ENCODE peak calls at places on chromosomes 6 and 20, in seven cellular contexts. T, Q, Y, O, S, L and K are unnamed samples.
A peak's percentile ranks its signal among the peaks of the same experiment; 100 is the strongest.

GRCh38 chr20:46695888-46696287 is 6.6 kb upstream of the TP53RK start:
- DNase-seq in T (no peak), Y (peak; percentile 69), L (no peak), O (peak; percentile 48), Q (no peak), S (no peak), K (peak; percentile 53)

GRCh38 chr20:58698741-58699141 is 6.1 kb downstream of the NPEPL1 start:
- DNase-seq in L (peak; percentile 6), Q (no peak), O (no peak), Y (no peak), S (peak; percentile 6), T (no peak), K (no peak)

GRCh38 chr20:37789408-37789807 is 95.6 kb downstream of the CTNNBL1 start:
- DNase-seq in T (no peak), O (no peak), L (no peak), Q (no peak), Y (no peak), S (no peak), K (no peak)

GRCh38 chr20:51665543-51666118 is 102.6 kb downstream of the ATP9A start:
- DNase-seq in Y (no peak), Q (no peak), S (no peak), L (no peak), T (no peak), O (no peak), K (no peak)

GRCh38 chr6:84618046-84618752 is 146.2 kb downstream of the TBX18 start:
- DNase-seq in L (no peak), O (peak; percentile 60), Y (peak; percentile 90), T (no peak), Q (no peak), S (no peak), K (peak; percentile 88)

GRCh38 chr6:10463491-10464481 is 48.9 kb upstream of the TFAP2A start:
- DNase-seq in Y (no peak), O (no peak), L (no peak), Q (no peak), S (no peak), T (no peak), K (no peak)

GRCh38 chr20:41951615-41952014 is 333.4 kb upstream of the CHD6 start:
- DNase-seq in O (no peak), Q (no peak), Y (no peak), S (no peak), L (no peak), T (no peak), K (no peak)

GRCh38 chr20:45857836-45858250 is 429 bp downstream of the ZSWIM3 start:
- DNase-seq in Y (no peak), Q (no peak), L (no peak), S (no peak), T (no peak), O (no peak), K (no peak)

GRCh38 chr6:168221000-168221399 is 98.6 kb downstream of the DACT2 start:
- DNase-seq in S (no peak), O (peak; percentile 7), Q (no peak), Y (no peak), T (no peak), L (no peak), K (no peak)

GRCh38 chr6:82484737-82485650 is 121.4 kb downstream of the TPBG start:
- DNase-seq in Q (no peak), L (no peak), Y (no peak), O (no peak), S (no peak), T (no peak), K (no peak)
- H3K9me3 ChIP-seq in Q (peaks cover 29% of the 10 kb centered on the region), L (peaks cover 4% of the 10 kb centered on the region), Y (peaks cover 10% of the 10 kb centered on the region), O (peaks cover 12% of the 10 kb centered on the region), S (no peaks in the 10 kb centered on the region), T (peaks cover 3% of the 10 kb centered on the region), K (peaks cover 35% of the 10 kb centered on the region)

GRCh38 chr6:7146079-7146828 is 38.5 kb downstream of the RREB1 start:
- DNase-seq in L (peak; percentile 78), S (peak; percentile 77), Q (peak; percentile 56), Y (peak; percentile 80), O (peak; percentile 56), T (no peak), K (peak; percentile 52)
- H3K4me1 ChIP-seq in L (peaks cover 90% of the 10 kb centered on the region), S (peaks cover 67% of the 10 kb centered on the region), Q (peaks cover 72% of the 10 kb centered on the region), Y (peaks cover 36% of the 10 kb centered on the region), O (peaks cover 53% of the 10 kb centered on the region), T (peaks cover 18% of the 10 kb centered on the region), K (peaks cover 65% of the 10 kb centered on the region)

DNA sequence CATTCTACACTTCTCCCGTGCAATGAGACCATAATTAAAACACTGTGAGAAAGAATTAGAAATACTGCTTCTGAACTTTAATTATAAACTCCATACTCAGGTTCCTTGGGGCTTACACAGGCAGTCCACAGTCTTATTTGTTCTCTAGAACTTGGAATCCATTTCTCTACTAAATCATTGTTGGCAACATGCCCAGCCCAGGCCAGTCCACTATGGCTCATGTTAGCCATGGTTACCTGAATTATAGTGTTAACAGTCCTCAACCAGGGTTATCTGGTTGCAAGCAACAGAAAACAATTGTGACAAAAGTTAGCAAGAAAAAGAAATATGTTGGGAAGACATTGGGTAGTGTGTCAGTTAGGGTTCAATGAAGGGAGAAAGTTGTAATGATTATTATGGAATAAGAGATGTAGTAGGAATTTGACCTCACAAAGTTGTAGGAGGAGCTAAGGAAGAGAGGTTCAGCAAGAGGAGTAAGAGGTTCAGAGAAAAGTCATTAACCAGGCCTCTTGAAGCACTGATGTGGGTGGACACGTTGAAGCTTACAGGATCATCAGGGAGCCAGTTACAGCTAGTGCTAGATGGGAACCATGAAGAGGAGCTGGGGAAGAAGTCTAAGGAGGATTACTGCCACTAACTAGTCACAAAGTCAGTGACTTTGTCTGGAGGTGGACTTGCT is 352.5 kb upstream of the PRND start:
- DNase-seq in Y (no peak), O (no peak), T (no peak), L (no peak), Q (no peak), S (no peak), K (no peak)
- H3K9me3 ChIP-seq in Y (peaks cover 3% of the 10 kb centered on the region), O (peaks cover 12% of the 10 kb centered on the region), T (no peaks in the 10 kb centered on the region), L (no peaks in the 10 kb centered on the region), Q (no peaks in the 10 kb centered on the region), S (no peaks in the 10 kb centered on the region), K (peaks cover 3% of the 10 kb centered on the region)

GRCh38 chr20:64049060-64049886 is at the start of gene SOX18:
- DNase-seq in O (no peak), T (no peak), Q (peak; percentile 76), Y (peak; percentile 21), L (no peak), S (no peak), K (peak; percentile 61)
- H3K4me1 ChIP-seq in O (peaks cover 13% of the 10 kb centered on the region), T (peaks cover 30% of the 10 kb centered on the region), Q (peaks cover 32% of the 10 kb centered on the region), Y (no peaks in the 10 kb centered on the region), L (peaks cover 14% of the 10 kb centered on the region), S (peaks cover 5% of the 10 kb centered on the region), K (peaks cover 6% of the 10 kb centered on the region)

DNA sequence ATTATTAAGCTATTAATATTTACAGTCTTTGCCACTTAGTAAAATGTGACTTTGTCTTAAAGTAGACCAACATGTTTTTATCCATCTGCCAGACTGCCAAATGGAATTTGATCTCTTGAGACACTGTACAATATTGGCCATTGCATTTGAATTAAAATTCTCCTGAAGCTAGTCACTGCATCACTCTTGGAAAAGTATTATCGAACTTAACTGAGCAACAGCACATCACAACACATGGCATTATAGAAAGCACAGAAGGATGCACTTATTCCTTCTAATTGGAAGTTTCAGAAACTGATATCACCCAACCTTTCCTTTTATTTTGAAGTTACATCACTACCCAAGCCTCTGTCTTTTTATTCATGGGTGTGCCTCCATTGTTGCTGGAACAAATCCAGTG is 534.7 kb downstream of the RFPL4B start:
- DNase-seq in Y (peak; percentile 13), Q (no peak), O (no peak), T (no peak), L (no peak), S (no peak), K (peak; percentile 40)
- H3K9me3 ChIP-seq in Y (no peaks in the 10 kb centered on the region), Q (no peaks in the 10 kb centered on the region), O (no peaks in the 10 kb centered on the region), T (no peaks in the 10 kb centered on the region), L (no peaks in the 10 kb centered on the region), S (no peaks in the 10 kb centered on the region), K (no peaks in the 10 kb centered on the region)

DNA sequence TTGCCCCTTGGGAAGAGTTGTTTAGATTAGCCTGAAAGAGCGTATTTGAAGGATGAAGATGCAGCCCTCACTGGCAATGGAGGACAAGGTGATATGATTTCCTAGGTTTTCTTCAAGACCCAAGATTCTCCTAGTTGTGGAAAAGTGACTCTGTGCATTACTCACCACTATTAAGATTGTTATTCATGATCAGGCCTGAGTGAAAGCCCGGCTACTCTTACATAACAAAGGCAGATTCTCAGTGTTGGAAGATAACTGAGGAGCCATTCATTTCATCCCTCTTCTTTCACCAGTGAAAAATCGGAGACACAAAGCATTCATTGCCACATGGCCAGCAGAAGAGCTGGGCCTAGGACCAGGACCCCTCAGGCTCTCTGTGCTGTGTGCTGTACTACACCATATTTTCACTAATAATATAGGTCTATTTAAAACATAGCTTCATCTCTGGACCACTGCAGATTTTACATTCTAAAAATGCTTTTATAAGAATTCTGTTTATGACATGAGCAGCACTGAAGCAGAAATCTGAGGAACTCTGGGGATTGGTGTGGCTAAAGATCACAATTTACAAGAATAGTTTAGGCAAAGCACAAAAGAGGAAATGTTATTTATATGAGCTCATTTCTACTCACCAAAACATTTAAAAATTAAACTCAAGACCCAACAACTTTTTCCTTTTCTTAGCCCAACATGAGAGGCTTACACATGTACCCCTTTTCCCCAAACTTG is 181.9 kb upstream of the CCN2 start:
- DNase-seq in Q (no peak), S (no peak), Y (peak; percentile 85), L (no peak), T (no peak), O (peak; percentile 71), K (peak; percentile 49)
- H3K4me1 ChIP-seq in Q (peaks cover 38% of the 10 kb centered on the region), S (no peaks in the 10 kb centered on the region), Y (peaks cover 26% of the 10 kb centered on the region), L (peaks cover 16% of the 10 kb centered on the region), T (no peaks in the 10 kb centered on the region), O (peaks cover 20% of the 10 kb centered on the region), K (peaks cover 32% of the 10 kb centered on the region)